ENCODE peak calls at places on chromosomes 12 and 14, in ten cellular contexts. E, J, A, R, D, S, B, C, Y and N are unnamed samples.

GRCh38 chr14:30058401-30058800 is 130.8 kb upstream of the PRKD1 start:
- DNase-seq in E (no peak), J (no peak), A (no peak), R (no peak), D (peak; percentile 9), S (peak; percentile 25), B (no peak), C (no peak), Y (no peak), N (no peak)

GRCh38 chr14:37550511-37550910 is 44.5 kb downstream of the FOXA1 start:
- DNase-seq in E (no peak), J (no peak), A (no peak), R (no peak), D (no peak), S (peak; percentile 6), B (no peak), C (no peak), Y (no peak), N (no peak)

GRCh38 chr12:131035268-131035681 is 81.6 kb downstream of the ADGRD1 start:
- DNase-seq in E (no peak), J (no peak), A (no peak), R (no peak), D (no peak), S (no peak), B (peak; percentile 55), C (no peak), Y (no peak), N (no peak)

GRCh38 chr12:82931349-82932116 is 244.8 kb downstream of the TMTC2 start:
- DNase-seq in E (no peak), J (no peak), A (no peak), R (no peak), D (no peak), S (no peak), B (no peak), C (no peak), Y (peak; percentile 58), N (no peak)

GRCh38 chr14:99119554-99119953 is 152.4 kb downstream of the BCL11B start:
- DNase-seq in E (no peak), J (no peak), A (no peak), R (no peak), D (no peak), S (no peak), B (no peak), C (no peak), Y (no peak), N (no peak)

GRCh38 chr14:78836777-78837176 is 666.6 kb downstream of the NRXN3 start:
- DNase-seq in E (peak; percentile 77), J (no peak), A (peak; percentile 18), R (peak; percentile 28), D (peak; percentile 41), S (peak; percentile 62), B (peak; percentile 17), C (peak; percentile 13), Y (peak; percentile 76), N (peak; percentile 81)

GRCh38 chr12:31324845-31325523 is 966 bp downstream of the SINHCAF start:
- DNase-seq in E (peak; percentile 63), J (peak; percentile 27), A (peak; percentile 54), R (peak; percentile 60), D (peak; percentile 62), S (peak; percentile 61), B (no peak), C (peak; percentile 60), Y (peak; percentile 63), N (peak; percentile 49)

GRCh38 chr12:132390287-132391076 is 61.1 kb upstream of the GALNT9 start:
- DNase-seq in E (no peak), J (no peak), A (no peak), R (no peak), D (no peak), S (no peak), B (no peak), C (no peak), Y (no peak), N (no peak)

GRCh38 chr12:47886471-47887240 is 18.1 kb downstream of the VDR start:
- DNase-seq in E (no peak), J (no peak), A (no peak), R (no peak), D (no peak), S (no peak), B (no peak), C (no peak), Y (no peak), N (no peak)

GRCh38 chr14:103679351-103679750 is 35.9 kb downstream of the XRCC3 start:
- DNase-seq in E (no peak), J (no peak), A (peak; percentile 48), R (peak; percentile 59), D (peak; percentile 45), S (peak; percentile 36), B (no peak), C (no peak), Y (peak; percentile 55), N (peak; percentile 67)

GRCh38 chr12:68267892-68268396 is 14.5 kb upstream of the IL22 start:
- DNase-seq in E (no peak), J (no peak), A (peak; percentile 34), R (no peak), D (no peak), S (peak; percentile 88), B (no peak), C (no peak), Y (no peak), N (no peak)

GRCh38 chr12:96327346-96327745 is 72.9 kb downstream of the CDK17 start:
- DNase-seq in E (no peak), J (no peak), A (no peak), R (no peak), D (no peak), S (no peak), B (no peak), C (no peak), Y (no peak), N (no peak)

GRCh38 chr14:65336191-65336591 is 76.3 kb upstream of the FUT8 start:
- DNase-seq in E (no peak), J (no peak), A (peak; percentile 78), R (peak; percentile 66), D (no peak), S (peak; percentile 62), B (no peak), C (no peak), Y (no peak), N (no peak)

GRCh38 chr12:112839386-112839972 is 47.9 kb downstream of the RPH3A start:
- DNase-seq in E (no peak), J (no peak), A (no peak), R (no peak), D (peak; percentile 96), S (peak; percentile 78), B (no peak), C (no peak), Y (peak; percentile 83), N (no peak)

GRCh38 chr12:90574676-90575075 is 380.3 kb downstream of the CCER1 start:
- DNase-seq in E (peak; percentile 9), J (no peak), A (no peak), R (no peak), D (no peak), S (no peak), B (no peak), C (no peak), Y (no peak), N (no peak)

GRCh38 chr12:43206396-43206795 is 345.6 kb downstream of the ADAMTS20 start:
- DNase-seq in E (no peak), J (no peak), A (no peak), R (no peak), D (peak; percentile 54), S (peak; percentile 10), B (no peak), C (no peak), Y (no peak), N (no peak)

GRCh38 chr12:3669594-3669993 is 83.3 kb downstream of the CRACR2A start:
- DNase-seq in E (no peak), J (no peak), A (no peak), R (no peak), D (no peak), S (no peak), B (no peak), C (no peak), Y (no peak), N (no peak)

GRCh38 chr14:57831981-57832380 is 33.9 kb downstream of the SLC35F4 start:
- DNase-seq in E (no peak), J (no peak), A (no peak), R (no peak), D (peak; percentile 30), S (no peak), B (no peak), C (no peak), Y (peak; percentile 44), N (peak; percentile 90)

GRCh38 chr14:86858043-86858442 is 1134.9 kb downstream of the GALC start:
- DNase-seq in E (no peak), J (no peak), A (no peak), R (no peak), D (no peak), S (peak; percentile 60), B (no peak), C (no peak), Y (no peak), N (peak; percentile 6)

GRCh38 chr12:113919791-113920190 is 46.3 kb downstream of the RBM19 start:
- DNase-seq in E (no peak), J (no peak), A (no peak), R (no peak), D (no peak), S (no peak), B (no peak), C (no peak), Y (no peak), N (no peak)